ENCODE peak calls at places on chromosomes 11 and 22, in eight cellular contexts. O is esophagus muscularis mucosa, H is HCT116, N is endothelial cell of umbilical vein, F is HepG2, M is H1, G is upper lobe of left lung, S is stomach. C is an unnamed sample.

GRCh38 chr11:33147559-33147958 is 13.7 kb downstream of the CSTF3 start:
- DNase-seq in O (no peak), H (no peak), N (no peak), F (no peak), M (no peak), G (no peak), S (no peak), C (no peak)

GRCh38 chr11:76849376-76849775 is 11.3 kb upstream of the ACER3 start:
- DNase-seq in O (no peak), H (no peak), N (no peak), F (no peak), M (no peak), G (no peak), S (no peak), C (no peak)

GRCh38 chr11:59088164-59088563 is 2.1 kb downstream of the GLYATL1B start:
- DNase-seq in O (no peak), H (no peak), N (no peak), F (no peak), M (no peak), G (no peak), S (no peak), C (no peak)

GRCh38 chr11:1082346-1082727 is 7.7 kb downstream of the MUC2 start:
- DNase-seq in O (no peak), H (no peak), N (no peak), F (no peak), M (no peak), G (no peak), S (no peak), C (peak; percentile 69)

GRCh38 chr22:44098021-44098739 is 74.1 kb downstream of the PARVB start:
- DNase-seq in O (no peak), H (no peak), N (no peak), F (no peak), M (no peak), G (no peak), S (no peak), C (peak; percentile 64)

GRCh38 chr11:95767498-95767897 is 22.1 kb downstream of the FAM76B start:
- DNase-seq in O (no peak), H (no peak), N (no peak), F (no peak), M (no peak), G (no peak), S (no peak), C (no peak)

GRCh38 chr11:26188559-26188958 is 143.4 kb upstream of the ANO3 start:
- DNase-seq in O (no peak), H (no peak), N (no peak), F (no peak), M (no peak), G (no peak), S (no peak), C (no peak)

GRCh38 chr11:17827006-17827405 is 92.4 kb downstream of the KCNC1 start:
- DNase-seq in O (no peak), H (no peak), N (no peak), F (peak; percentile 7), M (no peak), G (no peak), S (no peak), C (no peak)

GRCh38 chr22:46827072-46827780 is 64.8 kb downstream of the TBC1D22A start:
- DNase-seq in O (peak; percentile 68), H (no peak), N (no peak), F (peak; percentile 37), M (peak; percentile 88), G (no peak), S (no peak), C (no peak)

GRCh38 chr22:20080776-20081654 is 974 bp downstream of the DGCR8 start:
- DNase-seq in O (no peak), H (no peak), N (peak; percentile 63), F (peak; percentile 43), M (no peak), G (peak; percentile 32), S (no peak), C (peak; percentile 79)

GRCh38 chr11:10603721-10604297 is 35.3 kb upstream of the LYVE1 start:
- DNase-seq in O (peak; percentile 78), H (no peak), N (no peak), F (no peak), M (no peak), G (no peak), S (no peak), C (no peak)
- H3K4me1 ChIP-seq in O (peaks cover 96% of the 10 kb centered on the region), H (no peaks in the 10 kb centered on the region), N (peaks cover 29% of the 10 kb centered on the region), F (peaks cover 74% of the 10 kb centered on the region), M (no peaks in the 10 kb centered on the region), G (peaks cover 40% of the 10 kb centered on the region), S (peaks cover 36% of the 10 kb centered on the region), C (peaks cover 63% of the 10 kb centered on the region)

GRCh38 chr11:117171648-117172051 is 6.9 kb upstream of the SIDT2 start:
- DNase-seq in O (no peak), H (no peak), N (no peak), F (no peak), M (no peak), G (no peak), S (peak; percentile 17), C (no peak)

GRCh38 chr11:117170210-117170609 is 8.3 kb upstream of the SIDT2 start:
- DNase-seq in O (no peak), H (no peak), N (no peak), F (no peak), M (no peak), G (no peak), S (no peak), C (no peak)

GRCh38 chr11:117175104-117175503 is 3.4 kb upstream of the SIDT2 start:
- DNase-seq in O (peak; percentile 53), H (no peak), N (no peak), F (no peak), M (no peak), G (peak; percentile 5), S (peak; percentile 23), C (no peak)

GRCh38 chr11:117171007-117171647 is 7.4 kb upstream of the SIDT2 start:
- DNase-seq in O (no peak), H (no peak), N (no peak), F (no peak), M (no peak), G (no peak), S (peak; percentile 18), C (no peak)

DNA sequence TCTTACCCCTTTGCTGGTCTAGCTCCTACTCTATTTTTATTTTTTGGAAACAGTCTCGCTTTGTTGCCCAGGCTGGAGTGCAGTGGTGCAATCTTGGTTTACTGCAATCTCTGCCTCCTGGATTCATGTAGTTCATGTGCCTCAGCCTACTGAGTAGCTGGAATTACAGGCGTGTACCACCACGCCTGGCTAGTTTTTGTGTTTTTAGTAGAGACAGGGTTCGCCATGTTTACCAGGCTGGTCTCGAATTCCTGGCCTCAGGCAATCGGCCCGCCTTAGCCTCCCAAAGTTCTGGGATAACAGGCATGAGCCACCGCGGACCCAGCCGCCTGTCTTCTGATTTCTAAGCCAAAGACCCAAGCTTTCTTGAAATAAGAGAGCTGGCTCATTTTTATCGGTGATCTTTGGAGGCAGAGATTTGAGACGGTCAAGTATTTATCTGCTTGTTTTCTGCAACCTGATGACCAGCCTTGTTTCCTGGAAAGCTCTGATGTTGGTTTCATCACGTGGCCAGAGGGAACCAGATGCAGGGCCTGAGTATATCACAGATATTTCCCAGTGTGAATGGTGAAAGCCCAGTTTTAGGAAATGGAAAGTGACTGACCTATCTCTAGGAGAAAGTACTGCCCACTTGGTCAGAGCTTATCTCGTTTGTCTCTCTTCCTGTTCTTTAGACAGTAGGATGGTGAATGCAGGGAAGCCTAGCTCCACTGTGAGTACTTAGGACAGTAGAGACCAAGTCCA is 5.7 kb upstream of the SIDT2 start:
- DNase-seq in O (no peak), H (no peak), N (peak; percentile 68), F (no peak), M (no peak), G (no peak), S (peak; percentile 24), C (no peak)
- TF ChIP-seq POLR2AphosphoS5 in O (no peak), H (no peak), N (no peak), F (no peak), M (no peak), G (no peak), S (no peak), C (peak; percentile 7)

DNA sequence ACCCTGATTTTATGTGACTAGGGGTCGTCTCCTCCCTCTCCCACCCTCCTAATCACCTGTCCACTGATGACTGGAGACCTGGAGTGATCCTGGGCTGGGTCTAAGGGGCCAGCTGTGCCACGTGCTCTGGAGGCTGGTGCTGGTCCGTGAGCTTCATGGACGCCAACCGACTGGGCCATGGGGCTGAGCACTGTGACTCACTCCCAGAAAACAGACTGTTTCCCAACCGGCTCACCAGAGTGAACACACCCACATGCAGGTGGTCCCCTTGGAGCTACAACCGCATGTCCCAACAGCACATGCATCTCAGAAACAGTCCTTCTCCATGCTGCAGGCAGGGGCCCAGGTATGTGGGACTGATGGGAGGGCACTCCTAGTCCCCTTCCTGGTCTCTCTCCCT is 14.0 kb upstream of the LMO1 start:
- DNase-seq in O (no peak), H (no peak), N (no peak), F (no peak), M (no peak), G (no peak), S (no peak), C (peak; percentile 51)
- TF ChIP-seq POLR2A in O (no peak), H (no peak), N (no peak), F (no peak), M (no peak), G (no peak), S (no peak), C (no peak)

GRCh38 chr11:117830072-117830471 is 5.5 kb upstream of the FXYD2 start:
- DNase-seq in O (no peak), H (no peak), N (no peak), F (no peak), M (no peak), G (no peak), S (peak; percentile 22), C (peak; percentile 68)

GRCh38 chr11:117833401-117833891 is 8.9 kb upstream of the FXYD2 start:
- DNase-seq in O (no peak), H (no peak), N (no peak), F (no peak), M (peak; percentile 37), G (peak; percentile 74), S (peak; percentile 75), C (peak; percentile 69)

GRCh38 chr11:117832511-117832910 is 8.0 kb upstream of the FXYD2 start:
- DNase-seq in O (no peak), H (no peak), N (no peak), F (no peak), M (no peak), G (no peak), S (peak; percentile 20), C (peak; percentile 39)

GRCh38 chr11:117830674-117831351 is 6.3 kb upstream of the FXYD2 start:
- DNase-seq in O (no peak), H (no peak), N (no peak), F (no peak), M (peak; percentile 41), G (no peak), S (peak; percentile 25), C (peak; percentile 65)

DNA sequence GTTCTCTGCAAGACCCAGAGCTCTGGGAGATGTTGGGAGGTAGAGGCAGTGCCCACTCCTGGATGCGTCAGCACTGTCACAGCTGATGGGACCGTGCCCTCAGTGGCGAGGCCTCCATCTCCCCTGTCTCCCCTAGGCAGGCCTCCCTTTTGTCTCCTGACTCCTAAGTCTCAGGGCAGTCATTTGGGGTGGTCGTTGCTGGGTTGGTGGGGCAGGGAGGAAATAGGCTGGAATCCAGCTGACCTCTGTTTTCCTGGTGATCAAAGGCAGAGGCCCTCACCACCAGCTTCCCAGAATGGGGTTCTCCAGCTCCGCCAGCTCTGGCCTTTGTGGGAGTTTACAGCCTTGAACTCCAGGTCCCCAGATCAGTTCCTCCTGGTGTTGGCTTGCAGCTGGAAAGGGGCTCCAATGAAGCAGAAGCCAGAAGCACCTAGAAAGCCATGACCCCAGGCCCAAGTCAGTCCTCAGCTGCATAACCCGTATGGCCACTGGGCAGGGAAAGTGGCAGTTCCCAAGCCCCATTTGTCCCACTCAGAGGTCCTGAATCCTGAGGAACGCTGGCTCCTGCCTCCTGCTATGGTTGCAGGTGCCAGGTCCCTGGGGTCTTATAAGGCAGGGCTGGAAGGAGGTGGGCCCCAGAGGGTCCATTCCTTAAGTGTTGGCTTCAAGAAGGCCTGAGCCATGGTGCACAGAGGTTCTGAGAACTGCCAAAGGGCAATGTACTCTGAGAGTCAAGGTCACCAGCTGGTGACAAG is 7.3 kb upstream of the FXYD2 start:
- DNase-seq in O (no peak), H (no peak), N (no peak), F (no peak), M (peak; percentile 29), G (no peak), S (peak; percentile 18), C (peak; percentile 45)
- H3K4me1 ChIP-seq in O (peaks cover 34% of the 10 kb centered on the region), H (peaks cover 9% of the 10 kb centered on the region), N (peaks cover 13% of the 10 kb centered on the region), F (peaks cover 60% of the 10 kb centered on the region), M (no peaks in the 10 kb centered on the region), G (peaks cover 35% of the 10 kb centered on the region), S (peaks cover 48% of the 10 kb centered on the region), C (peaks cover 76% of the 10 kb centered on the region)